ENCODE peak calls at places on chromosome 6, in six cellular contexts. T is tibial artery, P is OCI-LY7, B is NT2/D1, E is right lobe of liver, H is neuronal stem cell. Y is an unnamed sample.

GRCh38 chr6:84249724-84250123 is 22.3 kb upstream of the CEP162 start:
- DNase-seq in P (no peak), H (no peak), E (no peak), T (no peak), B (no peak), Y (no peak)

GRCh38 chr6:87151786-87152527 is 3.4 kb upstream of the ZNF292 start:
- DNase-seq in H (peak; percentile 52), B (no peak), T (peak; percentile 80), E (peak; percentile 77), P (peak; percentile 33), Y (peak; percentile 75)

GRCh38 chr6:22904413-22904812 is 335.0 kb downstream of the HDGFL1 start:
- DNase-seq in B (no peak), T (no peak), E (no peak), P (no peak), H (no peak), Y (no peak)

GRCh38 chr6:110689275-110689935 is 125.9 kb downstream of the CDK19 start:
- DNase-seq in T (no peak), E (no peak), P (no peak), B (no peak), H (no peak), Y (peak; percentile 14)

GRCh38 chr6:25659633-25660368 is 7.8 kb downstream of the SCGN start:
- DNase-seq in E (no peak), P (no peak), H (no peak), T (no peak), B (no peak), Y (no peak)

GRCh38 chr6:3208096-3208774 is 19.2 kb downstream of the TUBB2B start:
- DNase-seq in B (no peak), H (no peak), T (peak; percentile 91), E (no peak), P (no peak), Y (no peak)

GRCh38 chr6:75145211-75145610 is 60.6 kb downstream of the COL12A1 start:
- DNase-seq in B (no peak), H (no peak), T (no peak), E (no peak), P (no peak), Y (no peak)

GRCh38 chr6:90460067-90460466 is 126.8 kb downstream of the MAP3K7 start:
- DNase-seq in E (no peak), B (no peak), P (no peak), T (no peak), H (no peak), Y (no peak)

GRCh38 chr6:7232351-7232750 is 80.6 kb downstream of the SSR1 start:
- DNase-seq in B (no peak), T (no peak), E (no peak), H (no peak), P (no peak), Y (no peak)

GRCh38 chr6:166446567-166447065 is 63.9 kb upstream of the MPC1 start:
- DNase-seq in T (no peak), E (no peak), B (no peak), P (no peak), H (no peak), Y (no peak)

GRCh38 chr6:130575971-130576370 is 210.2 kb downstream of the TMEM200A start:
- DNase-seq in B (no peak), E (no peak), T (no peak), P (no peak), H (no peak), Y (peak; percentile 69)

GRCh38 chr6:155448823-155449789 is 6.5 kb downstream of the NOX3 start:
- DNase-seq in H (no peak), B (no peak), E (no peak), P (no peak), T (no peak), Y (no peak)

GRCh38 chr6:113855500-113856010 is 1.6 kb upstream of the MARCKS start:
- DNase-seq in T (no peak), B (no peak), E (no peak), H (no peak), P (no peak), Y (peak; percentile 3)

GRCh38 chr6:142773859-142774258 is 171.1 kb downstream of the HIVEP2 start:
- DNase-seq in H (no peak), T (no peak), P (no peak), B (no peak), E (no peak), Y (peak; percentile 57)

GRCh38 chr6:42932412-42932811 is 3.1 kb downstream of the CNPY3 start:
- DNase-seq in E (no peak), H (no peak), T (no peak), P (no peak), B (no peak), Y (no peak)

GRCh38 chr6:42929088-42929927 is at the start of gene CNPY3:
- DNase-seq in P (peak; percentile 98), T (peak; percentile 97), H (peak; percentile 97), E (peak; percentile 98), B (peak; percentile 93), Y (peak; percentile 97)

GRCh38 chr6:42925248-42925857 is 3.9 kb upstream of the CNPY3 start:
- DNase-seq in H (no peak), B (no peak), P (no peak), E (no peak), T (no peak), Y (no peak)

GRCh38 chr6:42929928-42930360 is 664 bp downstream of the CNPY3 start:
- DNase-seq in H (no peak), B (peak; percentile 16), T (peak; percentile 68), P (peak; percentile 95), E (no peak), Y (no peak)

GRCh38 chr6:42928748-42929087 is 562 bp upstream of the CNPY3 start:
- DNase-seq in T (no peak), E (no peak), P (no peak), H (no peak), B (no peak), Y (no peak)
- H3K36me3 ChIP-seq in T (no peaks in the 10 kb centered on the region), E (no peaks in the 10 kb centered on the region), P (peaks cover 32% of the 10 kb centered on the region), H (peaks cover 25% of the 10 kb centered on the region), B (peaks cover 14% of the 10 kb centered on the region), Y (peaks cover 10% of the 10 kb centered on the region)

DNA sequence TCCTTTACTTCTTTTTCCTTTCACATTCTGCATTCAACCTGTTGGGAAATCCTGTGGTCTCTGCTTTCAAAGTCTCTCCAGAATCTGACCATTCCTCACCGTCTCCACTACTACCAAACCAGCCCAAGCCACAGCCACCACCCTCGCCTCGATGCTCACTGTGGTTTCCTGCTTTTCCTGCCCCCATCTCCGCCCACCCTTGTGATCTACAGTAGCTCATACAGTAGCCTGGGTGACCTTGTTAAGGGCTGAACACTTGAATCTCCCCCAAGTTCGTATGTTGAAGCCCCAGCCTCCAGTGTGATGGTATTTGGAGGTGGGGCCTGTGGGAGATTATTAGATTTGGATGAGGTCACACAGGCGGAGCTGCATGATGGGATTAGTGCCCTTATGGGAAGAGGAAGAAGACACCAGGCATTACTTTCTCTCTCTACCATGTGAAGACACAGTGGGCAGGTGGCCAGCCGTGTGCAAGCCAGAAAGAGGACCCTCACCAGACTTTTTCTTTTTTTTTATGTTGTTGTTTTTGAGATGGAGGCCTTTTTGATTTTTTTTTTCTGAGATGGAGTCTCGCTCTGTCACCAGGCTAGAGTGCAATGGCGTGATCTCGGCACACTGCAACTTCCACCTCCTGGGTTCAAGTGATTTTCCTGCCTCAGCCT is 188.9 kb upstream of the UST start:
- DNase-seq in E (no peak), B (no peak), H (no peak), P (peak; percentile 5), T (no peak), Y (no peak)
- H3K4me3 ChIP-seq in E (no peak overlapping the region), B (no peak overlapping the region), H (no peak overlapping the region), P (no peak overlapping the region), T (no peak overlapping the region), Y (no peak overlapping the region)

GRCh38 chr6:112122758-112123157 is 35.4 kb downstream of the FAM229B start:
- DNase-seq in B (no peak), P (no peak), T (no peak), E (no peak), H (no peak), Y (no peak)

GRCh38 chr6:112130878-112131277 is 43.5 kb downstream of the FAM229B start:
- DNase-seq in B (no peak), H (no peak), T (no peak), E (no peak), P (no peak), Y (no peak)

DNA sequence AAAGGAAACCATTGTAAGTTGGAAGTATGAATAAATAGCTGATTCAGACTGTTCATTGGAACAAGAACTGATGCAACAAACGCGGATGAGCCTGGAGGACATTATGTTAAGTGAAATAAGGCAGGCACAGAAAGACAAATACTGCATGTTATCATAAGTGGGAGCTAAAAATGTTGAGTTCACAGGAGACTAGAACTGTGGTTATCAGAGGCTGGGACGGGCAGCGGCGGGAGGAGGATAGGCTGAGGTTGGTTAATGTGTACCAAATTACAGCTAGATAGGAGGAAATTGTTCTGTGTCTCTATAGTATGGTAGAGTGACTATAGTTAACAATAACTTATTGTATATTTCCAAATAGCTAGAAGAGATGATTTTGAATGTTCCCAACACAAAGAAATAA is 40.8 kb downstream of the FAM229B start:
- DNase-seq in P (no peak), H (no peak), B (no peak), E (no peak), T (no peak), Y (no peak)
- H3K36me3 ChIP-seq in P (no peaks in the 10 kb centered on the region), H (no peaks in the 10 kb centered on the region), B (no peaks in the 10 kb centered on the region), E (no peaks in the 10 kb centered on the region), T (peaks cover 50% of the 10 kb centered on the region), Y (no peaks in the 10 kb centered on the region)

GRCh38 chr6:44667226-44667625 is 279.7 kb downstream of the CDC5L start:
- DNase-seq in E (no peak), T (no peak), P (no peak), B (no peak), H (peak; percentile 48), Y (no peak)

GRCh38 chr6:44668391-44668930 is 281.0 kb downstream of the CDC5L start:
- DNase-seq in P (no peak), E (no peak), B (no peak), T (no peak), H (no peak), Y (no peak)

GRCh38 chr6:44670146-44670545 is 282.6 kb downstream of the CDC5L start:
- DNase-seq in E (no peak), B (no peak), P (no peak), H (no peak), T (no peak), Y (no peak)

GRCh38 chr6:44667668-44668390 is 280.3 kb downstream of the CDC5L start:
- DNase-seq in T (no peak), H (no peak), P (peak; percentile 21), E (peak; percentile 63), B (no peak), Y (peak; percentile 9)

DNA sequence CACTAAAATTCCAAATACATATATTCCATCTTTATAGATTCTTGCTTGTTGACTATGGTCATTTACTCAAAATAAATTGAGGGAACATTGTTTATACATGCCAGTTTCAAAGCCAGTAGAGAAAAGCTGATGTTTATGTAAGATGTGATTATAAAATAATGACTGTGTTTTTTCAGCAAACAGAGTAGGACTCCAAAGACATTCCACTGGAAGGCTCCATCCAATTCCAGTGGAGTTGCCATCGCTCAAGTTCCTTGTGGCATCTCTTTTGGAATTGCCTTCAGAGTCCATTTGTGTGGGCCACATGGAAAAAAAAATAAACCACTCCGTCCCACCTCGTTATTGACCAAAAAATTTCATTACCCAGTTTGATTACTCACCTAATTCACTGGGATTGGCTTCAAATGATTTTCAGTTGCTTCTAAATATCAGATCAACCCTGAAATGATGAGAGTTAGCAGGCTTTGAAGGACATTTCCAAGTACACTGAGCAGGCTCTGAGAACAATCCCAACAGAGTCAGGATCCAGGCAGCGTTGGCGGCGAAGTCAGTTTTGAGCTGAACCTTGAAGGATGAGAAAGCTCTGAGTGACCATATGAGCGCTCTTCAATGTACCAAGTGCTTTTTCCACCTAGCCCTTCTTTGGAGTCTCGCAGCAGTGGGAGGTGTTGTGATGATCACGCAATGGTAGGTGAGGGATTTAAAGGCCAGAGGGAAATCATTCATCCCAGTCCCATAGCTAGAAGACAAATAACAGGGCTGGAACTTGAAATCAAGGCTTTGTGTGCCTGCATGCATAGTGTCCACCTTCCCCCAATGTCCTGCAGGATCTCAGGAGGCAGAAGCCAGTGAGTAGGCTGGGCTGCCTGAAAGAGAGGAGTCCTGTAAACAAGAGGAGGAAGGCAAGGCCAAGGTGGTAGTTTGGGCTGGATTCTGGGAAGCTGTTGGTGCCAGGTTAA is 281.7 kb downstream of the CDC5L start:
- DNase-seq in T (no peak), P (no peak), B (no peak), H (no peak), E (no peak), Y (no peak)
- H3K4me3 ChIP-seq in T (no peak overlapping the region), P (no peak overlapping the region), B (no peak overlapping the region), H (no peak overlapping the region), E (no peak overlapping the region), Y (no peak overlapping the region)

Y was measured in CD4-positive, alpha-beta memory T cell.